ENCODE peak calls at places on chromosomes 7 and 10, in nine cellular contexts. U is HCT116, P is GM23248, W is Karpas-422, M is PC-3, F is SK-N-SH, S is hepatocyte, J is MM.1S, N is GM23338. V is an unnamed sample. For H3K9me2 and H3K4me1, the result is how much of the 10 kb centered on the place peaks cover.

GRCh38 chr7:98165827-98166667 is 45.2 kb upstream of the BHLHA15 start:
- DNase-seq in U (peak), P (peak), W (peak), M (peak), F (peak), S (peak), J (peak), N (peak), V (peak)

GRCh38 chr7:94955807-94956206 is 48.4 kb downstream of the PPP1R9A start:
- DNase-seq in U (no peak), P (no peak), W (no peak), M (no peak), F (no peak), S (no peak), J (no peak), N (no peak), V (no peak)

GRCh38 chr7:154598864-154599263 is 404.1 kb downstream of the PAXIP1 start:
- DNase-seq in U (no peak), P (no peak), W (no peak), M (no peak), F (no peak), S (no peak), J (no peak), N (no peak), V (no peak)

GRCh38 chr7:11298220-11298619 is 324.5 kb downstream of the PHF14 start:
- DNase-seq in U (no peak), P (no peak), W (no peak), M (no peak), F (no peak), S (no peak), J (no peak), N (peak), V (no peak)

GRCh38 chr7:128917061-128917460 is 6.6 kb upstream of the KCP start:
- DNase-seq in U (no peak), P (no peak), W (no peak), M (no peak), F (no peak), S (no peak), J (no peak), N (no peak), V (no peak)

GRCh38 chr7:158050441-158051371 is 536.9 kb downstream of the PTPRN2 start:
- DNase-seq in U (no peak), P (no peak), W (no peak), M (no peak), F (no peak), S (no peak), J (no peak), N (no peak), V (no peak)

GRCh38 chr7:106089647-106090046 is 22.5 kb downstream of the SYPL1 start:
- DNase-seq in U (no peak), P (no peak), W (no peak), M (no peak), F (no peak), S (no peak), J (no peak), N (no peak), V (no peak)

GRCh38 chr7:16365177-16365576 is 56.2 kb downstream of the CRPPA start:
- DNase-seq in U (no peak), P (no peak), W (no peak), M (no peak), F (peak), S (no peak), J (no peak), N (no peak), V (no peak)

GRCh38 chr7:119197872-119198527 is 973.5 kb downstream of the ANKRD7 start:
- DNase-seq in U (peak), P (peak), W (peak), M (peak), F (peak), S (peak), J (peak), N (peak), V (peak)

GRCh38 chr10:125802739-125803138 is 20.3 kb downstream of the UROS start:
- DNase-seq in U (no peak), P (no peak), W (no peak), M (no peak), F (no peak), S (no peak), J (no peak), N (no peak), V (no peak)

GRCh38 chr10:73997479-73997805 is 474 bp upstream of the VCL start:
- DNase-seq in U (no peak), P (no peak), W (no peak), M (no peak), F (no peak), S (no peak), J (peak), N (no peak), V (no peak)

GRCh38 chr7:89002942-89003618 is 207.5 kb upstream of the TEX47 start:
- DNase-seq in U (no peak), P (peak), W (no peak), M (no peak), F (no peak), S (no peak), J (peak), N (no peak), V (no peak)

GRCh38 chr10:132464256-132465192 is 67.5 kb downstream of the PWWP2B start:
- DNase-seq in U (no peak), P (peak), W (no peak), M (no peak), F (no peak), S (peak), J (no peak), N (no peak), V (no peak)

GRCh38 chr7:94324380-94325120 is 70.1 kb upstream of the COL1A2 start:
- DNase-seq in U (no peak), P (peak), W (no peak), M (no peak), F (peak), S (peak), J (no peak), N (no peak), V (no peak)

GRCh38 chr10:72812798-72813430 is 80.6 kb upstream of the OIT3 start:
- DNase-seq in U (peak), P (peak), W (no peak), M (peak), F (no peak), S (peak), J (no peak), N (no peak), V (peak)

GRCh38 chr7:20170626-20171025 is 46.6 kb downstream of the MACC1 start:
- DNase-seq in U (no peak), P (peak), W (no peak), M (no peak), F (no peak), S (no peak), J (no peak), N (no peak), V (no peak)

GRCh38 chr10:780536-781524 is 91.4 kb upstream of the DIP2C start:
- DNase-seq in U (no peak), P (no peak), W (no peak), M (no peak), F (no peak), S (no peak), J (no peak), N (no peak), V (no peak)

GRCh38 chr10:95247200-95247880 is 43.5 kb downstream of the PDLIM1 start:
- DNase-seq in U (no peak), P (peak), W (no peak), M (peak), F (no peak), S (no peak), J (peak), N (no peak), V (no peak)

GRCh38 chr10:124403548-124403947 is 15.2 kb downstream of the OAT start:
- DNase-seq in U (peak), P (peak), W (peak), M (peak), F (peak), S (peak), J (peak), N (peak), V (no peak)

GRCh38 chr10:79331709-79332108 is 15.6 kb upstream of the PPIF start:
- DNase-seq in U (no peak), P (peak), W (no peak), M (peak), F (no peak), S (no peak), J (no peak), N (no peak), V (peak)

GRCh38 chr10:31702005-31702404 is 226.6 kb downstream of the ARHGAP12 start:
- DNase-seq in U (no peak), P (no peak), W (no peak), M (no peak), F (no peak), S (no peak), J (no peak), N (no peak), V (no peak)

GRCh38 chr7:105210721-105211205 is 178.0 kb downstream of the SRPK2 start:
- DNase-seq in U (no peak), P (no peak), W (no peak), M (no peak), F (no peak), S (no peak), J (peak), N (peak), V (no peak)

GRCh38 chr7:87359366-87359765 is 13.9 kb downstream of the CROT start:
- DNase-seq in U (no peak), P (peak), W (no peak), M (peak), F (no peak), S (no peak), J (no peak), N (no peak), V (peak)

GRCh38 chr10:11177926-11178453 is 160.3 kb downstream of the CELF2 start:
- DNase-seq in U (no peak), P (no peak), W (no peak), M (no peak), F (no peak), S (no peak), J (peak), N (no peak), V (no peak)

GRCh38 chr10:132164801-132165278 is 21.9 kb upstream of the DPYSL4 start:
- DNase-seq in U (no peak), P (no peak), W (no peak), M (no peak), F (no peak), S (peak), J (no peak), N (peak), V (no peak)

GRCh38 chr10:93039721-93040120 is 20.9 kb upstream of the CYP26C1 start:
- DNase-seq in U (peak), P (peak), W (peak), M (peak), F (no peak), S (peak), J (peak), N (peak), V (no peak)

GRCh38 chr10:103491729-103492364 is 1.7 kb upstream of the NEURL1 start:
- DNase-seq in U (peak), P (peak), W (no peak), M (peak), F (peak), S (peak), J (no peak), N (no peak), V (peak)

GRCh38 chr7:25894902-25895791 is 256.9 kb upstream of the NFE2L3 start:
- DNase-seq in U (peak), P (peak), W (peak), M (peak), F (peak), S (peak), J (peak), N (peak), V (no peak)

GRCh38 chr10:31100662-31101061 is 69.0 kb upstream of the ZNF438 start:
- DNase-seq in U (no peak), P (no peak), W (no peak), M (no peak), F (no peak), S (no peak), J (no peak), N (no peak), V (no peak)

GRCh38 chr7:151429555-151430331 is 10.2 kb downstream of the CRYGN start:
- DNase-seq in U (no peak), P (peak), W (no peak), M (peak), F (no peak), S (no peak), J (peak), N (no peak), V (peak)

GRCh38 chr7:128137096-128137655 is 103.9 kb upstream of the LEP start:
- DNase-seq in U (no peak), P (peak), W (no peak), M (peak), F (no peak), S (peak), J (no peak), N (no peak), V (no peak)

GRCh38 chr7:116569737-116570136 is 44.9 kb downstream of the CAV1 start:
- DNase-seq in U (no peak), P (peak), W (no peak), M (peak), F (no peak), S (no peak), J (no peak), N (no peak), V (no peak)
- H3K9me2 ChIP-seq in U (under half), P (under half), W (under half), M (under half), F (under half), S (under half), J (under half), N (under half), V (under half)

DNA sequence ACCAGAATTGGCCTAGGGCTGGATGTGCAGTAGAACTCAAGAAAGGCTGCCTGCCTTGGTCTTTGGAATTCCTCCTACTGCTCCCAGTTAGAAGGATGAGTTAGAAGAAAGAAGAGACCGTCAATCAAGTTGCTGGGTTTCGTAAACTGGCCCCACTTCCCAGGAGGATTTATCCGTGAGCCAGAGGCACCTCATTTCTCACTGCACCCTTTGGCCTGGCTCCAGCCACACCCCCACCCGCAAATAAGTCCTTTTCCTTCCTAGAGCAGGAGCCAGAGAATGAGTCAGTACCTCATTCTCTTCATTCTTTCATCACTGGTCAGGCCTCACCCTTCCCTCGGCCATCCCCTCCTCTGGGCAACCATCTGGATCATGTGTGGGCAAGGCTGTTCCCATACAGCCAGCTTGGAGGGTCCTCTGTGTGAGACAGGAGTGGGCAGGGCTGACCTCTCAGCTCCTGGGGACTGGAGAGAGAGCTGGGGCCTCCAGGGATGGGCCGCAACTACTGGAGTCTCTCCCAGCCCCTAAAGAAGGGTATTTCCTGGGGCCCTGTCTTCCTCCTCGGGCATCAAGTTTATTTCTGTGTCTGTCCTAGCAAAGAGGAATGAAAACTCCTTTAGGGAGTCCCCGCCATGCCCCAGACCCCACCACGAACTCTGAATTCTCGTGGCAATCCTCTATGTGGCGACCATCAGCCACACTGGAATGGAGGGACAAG is 87.2 kb upstream of the DUSP5 start:
- DNase-seq in U (peak), P (peak), W (peak), M (peak), F (no peak), S (peak), J (no peak), N (no peak), V (peak)
- H3K4me2 ChIP-seq in U (peak), P (peak), W (peak), M (peak), F (peak), S (peak), J (no peak), N (no peak), V (peak)

GRCh38 chr10:15251791-15252380 is 83.4 kb upstream of the NMT2 start:
- DNase-seq in U (no peak), P (no peak), W (no peak), M (no peak), F (no peak), S (no peak), J (no peak), N (no peak), V (no peak)
- H3K4me1 ChIP-seq in U (under half), P (under half), W (under half), M (under half), F (under half), S (under half), J (under half), N (under half), V (under half)

GRCh38 chr7:74375726-74376220 is 77.9 kb upstream of the GTF2IRD1 start:
- DNase-seq in U (no peak), P (no peak), W (no peak), M (no peak), F (peak), S (no peak), J (no peak), N (no peak), V (no peak)

GRCh38 chr7:74376256-74377036 is 77.3 kb upstream of the GTF2IRD1 start:
- DNase-seq in U (no peak), P (no peak), W (no peak), M (no peak), F (peak), S (no peak), J (no peak), N (no peak), V (no peak)

GRCh38 chr7:74379938-74380337 is 73.8 kb upstream of the GTF2IRD1 start:
- DNase-seq in U (no peak), P (peak), W (no peak), M (no peak), F (peak), S (no peak), J (no peak), N (no peak), V (no peak)

DNA sequence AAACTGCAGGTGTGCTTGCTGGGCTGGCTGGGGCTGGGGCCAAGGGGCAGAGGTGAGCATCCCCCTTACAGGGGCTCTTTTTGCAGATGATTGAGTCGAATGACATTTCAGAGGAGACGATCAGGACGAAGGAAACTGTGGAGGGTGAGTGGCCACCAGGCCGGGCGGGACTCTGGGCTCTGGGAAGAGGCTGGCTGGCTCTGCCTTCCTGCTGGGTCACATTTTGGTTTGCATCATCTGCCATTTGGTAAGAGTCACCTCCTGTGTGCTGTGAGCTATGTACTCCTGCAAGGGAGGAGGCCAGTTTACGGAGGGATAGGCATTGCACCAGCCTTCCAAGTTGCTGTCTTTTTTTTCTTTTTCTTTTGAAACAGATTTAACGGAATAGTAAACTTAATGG is 73.0 kb upstream of the GTF2IRD1 start:
- DNase-seq in U (no peak), P (peak), W (no peak), M (peak), F (no peak), S (no peak), J (no peak), N (no peak), V (no peak)
- H3K9me2 ChIP-seq in U (under half), P (under half), W (under half), M (under half), F (under half), S (under half), J (under half), N (under half), V (under half)

DNA sequence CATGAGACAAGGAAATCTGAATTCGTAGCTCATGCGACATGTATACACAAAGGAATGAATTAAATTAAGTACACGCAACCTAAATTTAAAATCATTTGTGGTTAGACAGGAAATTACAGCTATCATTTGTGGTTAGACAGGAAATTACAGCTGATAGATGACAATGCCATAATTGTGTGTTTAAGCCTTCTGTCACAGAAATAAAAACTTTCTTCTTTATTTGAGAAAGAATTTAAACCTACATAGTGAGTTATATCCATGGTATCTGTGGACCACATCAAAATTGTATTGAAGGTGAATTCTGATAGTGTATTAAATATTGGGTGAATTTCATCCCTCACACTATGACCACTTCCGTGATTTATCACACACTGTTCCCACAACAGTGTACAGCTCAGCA is 362.9 kb downstream of the MAGI2 start:
- DNase-seq in U (no peak), P (peak), W (no peak), M (peak), F (no peak), S (no peak), J (no peak), N (no peak), V (no peak)
- H3K4me2 ChIP-seq in U (no peak), P (peak), W (no peak), M (peak), F (no peak), S (no peak), J (no peak), N (no peak), V (no peak)

GRCh38 chr10:61944445-61945123 is 43.1 kb downstream of the ARID5B start:
- DNase-seq in U (no peak), P (no peak), W (no peak), M (peak), F (no peak), S (no peak), J (no peak), N (no peak), V (no peak)
- H3K4me1 ChIP-seq in U (under half), P (under half), W (under half), M (half or more), F (under half), S (under half), J (half or more), N (under half), V (under half)

GRCh38 chr10:122188706-122189105 is 82.4 kb upstream of the BTBD16 start:
- DNase-seq in U (no peak), P (no peak), W (no peak), M (no peak), F (no peak), S (no peak), J (no peak), N (no peak), V (no peak)
- H3K9me2 ChIP-seq in U (under half), P (under half), W (under half), M (under half), F (under half), S (under half), J (under half), N (under half), V (under half)

DNA sequence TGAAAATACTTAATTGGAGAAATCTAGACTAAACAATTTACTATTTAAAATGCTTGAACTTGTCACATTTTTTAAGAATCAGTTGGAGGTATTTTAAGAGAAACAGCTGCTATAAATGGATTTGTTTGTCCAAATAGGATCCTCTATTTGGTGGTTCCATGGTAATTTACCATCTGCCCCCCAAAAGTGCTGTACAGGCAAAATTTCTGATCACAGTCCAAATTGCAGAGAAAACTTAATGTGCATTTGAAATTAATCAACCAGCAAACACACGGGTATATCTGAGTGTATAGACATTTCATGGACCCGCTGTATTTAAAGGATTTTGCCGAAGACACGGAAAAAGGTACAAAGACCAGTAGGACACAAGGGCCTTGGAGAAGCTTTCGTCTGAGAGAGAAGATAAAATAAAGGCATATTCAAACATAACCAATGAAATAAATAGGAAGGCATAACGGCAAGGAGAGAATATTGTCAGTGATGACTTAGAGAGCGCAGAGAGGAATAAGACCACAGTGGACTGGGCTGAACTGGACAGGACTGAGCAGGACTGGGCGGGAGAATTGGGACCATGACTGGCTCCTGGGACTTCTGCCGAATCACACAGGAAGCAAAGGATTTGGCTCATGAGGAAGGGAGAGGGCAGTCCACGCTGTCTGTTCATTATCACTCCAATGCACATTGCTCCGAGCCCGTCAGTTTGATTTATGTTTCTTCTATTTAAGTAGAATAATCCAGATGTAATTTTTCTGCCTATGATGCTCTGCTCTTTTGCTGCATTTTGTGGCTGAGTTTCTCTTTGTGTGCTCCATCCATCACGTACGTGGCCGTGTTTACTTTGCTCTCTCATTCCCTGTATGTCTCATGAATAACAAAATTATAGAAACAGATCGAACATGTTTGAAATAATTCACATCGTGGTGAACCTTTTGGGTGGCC is 112.8 kb downstream of the PRLHR start:
- DNase-seq in U (no peak), P (no peak), W (no peak), M (no peak), F (no peak), S (no peak), J (no peak), N (no peak), V (no peak)
- H3K4me2 ChIP-seq in U (no peak), P (no peak), W (no peak), M (no peak), F (no peak), S (no peak), J (no peak), N (no peak), V (no peak)

V was measured in PC-9.